ENCODE peak calls at places on chromosomes 16 and 17, in five cellular contexts. Z is HS-5; S is hepatic stellate cell; B is activated naive CD8-positive, alpha-beta T cell treated with anti-CD3 and anti-CD28 coated beads, Interleukin-2, amount 50 U/mL, for 24 hours; D is fibroblast of mammary gland. K is an unnamed sample.

GRCh38 chr16:19810817-19811731 is 73.6 kb downstream of the GPRC5B start:
- DNase-seq in Z (peak; percentile 92), S (peak; percentile 54), B (no peak), D (peak; percentile 77), K (peak; percentile 46)

GRCh38 chr16:77511053-77511452 is 76.2 kb upstream of the ADAMTS18 start:
- DNase-seq in Z (no peak), S (no peak), B (no peak), D (no peak), K (no peak)

GRCh38 chr17:78159575-78160158 is 8.7 kb upstream of the SYNGR2 start:
- DNase-seq in Z (peak; percentile 92), S (no peak), B (no peak), D (peak; percentile 79), K (no peak)

GRCh38 chr17:65228734-65229390 is 91.7 kb downstream of the RGS9 start:
- DNase-seq in Z (no peak), S (peak; percentile 56), B (peak; percentile 54), D (peak; percentile 46), K (no peak)

GRCh38 chr17:1173456-1174370 is 6.1 kb downstream of the ABR start:
- DNase-seq in Z (no peak), S (no peak), B (no peak), D (no peak), K (no peak)

GRCh38 chr17:17751489-17751995 is 70.3 kb downstream of the RAI1 start:
- DNase-seq in Z (no peak), S (no peak), B (peak; percentile 31), D (no peak), K (no peak)

GRCh38 chr17:66437466-66438026 is 135.1 kb downstream of the PRKCA start:
- DNase-seq in Z (no peak), S (peak; percentile 19), B (no peak), D (no peak), K (no peak)

GRCh38 chr16:10729649-10730048 is 14.0 kb upstream of the NUBP1 start:
- DNase-seq in Z (no peak), S (no peak), B (no peak), D (peak; percentile 75), K (peak; percentile 56)

GRCh38 chr16:55370762-55371482 is 46.9 kb downstream of the IRX6 start:
- DNase-seq in Z (no peak), S (peak; percentile 13), B (no peak), D (peak; percentile 19), K (peak; percentile 23)

GRCh38 chr17:55238931-55239297 is 25.8 kb upstream of the HLF start:
- DNase-seq in Z (no peak), S (no peak), B (no peak), D (no peak), K (no peak)

GRCh38 chr17:59558953-59559352 is 6.5 kb upstream of the DHX40 start:
- DNase-seq in Z (no peak), S (peak; percentile 17), B (no peak), D (peak; percentile 28), K (no peak)

GRCh38 chr17:50949128-50950001 is 83.2 kb upstream of the TOB1 start:
- DNase-seq in Z (no peak), S (no peak), B (no peak), D (no peak), K (no peak)

GRCh38 chr17:61862105-61862574 is 1.2 kb downstream of the BRIP1 start:
- DNase-seq in Z (no peak), S (peak; percentile 11), B (no peak), D (peak; percentile 6), K (no peak)

GRCh38 chr17:58710948-58711552 is 18.6 kb downstream of the RAD51C start:
- DNase-seq in Z (peak; percentile 29), S (peak; percentile 15), B (peak; percentile 29), D (peak; percentile 71), K (peak; percentile 12)

GRCh38 chr17:68468785-68469184 is 11.5 kb upstream of the WIPI1 start:
- DNase-seq in Z (no peak), S (peak; percentile 37), B (no peak), D (no peak), K (no peak)

GRCh38 chr17:52666264-52666663 is 507.8 kb upstream of the CA10 start:
- DNase-seq in Z (no peak), S (no peak), B (no peak), D (no peak), K (no peak)

GRCh38 chr16:88922114-88922825 is 54.7 kb downstream of the CBFA2T3 start:
- DNase-seq in Z (no peak), S (peak; percentile 81), B (no peak), D (peak; percentile 55), K (peak; percentile 91)

GRCh38 chr17:40402668-40403067 is 15.0 kb downstream of the TOP2A start:
- DNase-seq in Z (no peak), S (no peak), B (no peak), D (no peak), K (no peak)

GRCh38 chr17:4845128-4845527 is 12.0 kb downstream of the MINK1 start:
- DNase-seq in Z (no peak), S (no peak), B (no peak), D (no peak), K (no peak)

GRCh38 chr17:83194761-83195329 is 115.4 kb downstream of the METRNL start:
- DNase-seq in Z (no peak), S (no peak), B (peak; percentile 2), D (peak; percentile 52), K (peak; percentile 75)